ENCODE peak calls at places on chromosomes 11 and 22, in six cellular contexts. F is suprapubic skin, O is stomach, M is A549, A is transverse colon, H is Peyer's patch. Z is an unnamed sample.

GRCh38 chr22:45688606-45689080 is 17.0 kb downstream of the ATXN10 start:
- DNase-seq in M (peak; percentile 37), F (no peak), O (no peak), H (no peak), A (no peak), Z (no peak)

GRCh38 chr11:8649361-8649760 is 33.1 kb downstream of the TRIM66 start:
- DNase-seq in M (no peak), H (no peak), F (no peak), A (no peak), O (no peak), Z (no peak)

GRCh38 chr11:113286509-113287497 is 27.6 kb upstream of the TTC12 start:
- DNase-seq in F (no peak), A (no peak), M (no peak), H (no peak), O (no peak), Z (no peak)

GRCh38 chr11:33658195-33658900 is 42.3 kb downstream of the C11orf91 start:
- DNase-seq in H (no peak), M (no peak), O (no peak), F (no peak), A (no peak), Z (no peak)

GRCh38 chr22:43867839-43868652 is 5.7 kb upstream of the SULT4A1 start:
- DNase-seq in M (peak; percentile 26), A (peak; percentile 34), F (peak; percentile 58), O (peak; percentile 50), H (no peak), Z (peak; percentile 84)

GRCh38 chr22:41775976-41776375 is 24.5 kb upstream of the CCDC134 start:
- DNase-seq in A (no peak), M (no peak), H (no peak), O (no peak), F (no peak), Z (no peak)

GRCh38 chr11:76839326-76839725 is 21.4 kb upstream of the ACER3 start:
- DNase-seq in O (no peak), A (peak; percentile 57), F (no peak), H (no peak), M (no peak), Z (no peak)

GRCh38 chr11:43982421-43982820 is 40.0 kb downstream of the C11orf96 start:
- DNase-seq in M (no peak), O (no peak), A (no peak), F (no peak), H (no peak), Z (no peak)

GRCh38 chr11:16297332-16297731 is 59.0 kb downstream of the SOX6 start:
- DNase-seq in H (no peak), O (no peak), A (no peak), M (no peak), F (no peak), Z (no peak)

GRCh38 chr11:61293869-61294716 is 1.0 kb downstream of the VWCE start:
- DNase-seq in H (no peak), A (peak; percentile 21), M (peak; percentile 67), F (peak; percentile 77), O (peak; percentile 37), Z (peak; percentile 90)

GRCh38 chr11:69382131-69383128 is 88.5 kb downstream of the MYEOV start:
- DNase-seq in F (peak; percentile 66), O (peak; percentile 27), H (peak; percentile 38), A (peak; percentile 32), M (no peak), Z (peak; percentile 86)

GRCh38 chr22:40220316-40221054 is 42.8 kb downstream of the TNRC6B start:
- DNase-seq in H (no peak), F (no peak), A (no peak), O (no peak), M (no peak), Z (no peak)

GRCh38 chr22:50162391-50162956 is 8.1 kb upstream of the PANX2 start:
- DNase-seq in F (no peak), H (no peak), A (no peak), M (no peak), O (no peak), Z (no peak)

GRCh38 chr11:81959341-81959740 is 774.3 kb downstream of the FAM181B start:
- DNase-seq in H (no peak), A (no peak), O (no peak), F (no peak), M (no peak), Z (no peak)

GRCh38 chr22:25564979-25565677 is 653 bp downstream of the GRK3 start:
- DNase-seq in H (peak; percentile 51), A (peak; percentile 17), M (peak; percentile 3), O (no peak), F (peak; percentile 69), Z (peak; percentile 17)

GRCh38 chr11:130652671-130653335 is 204.4 kb downstream of the ADAMTS15 start:
- DNase-seq in H (no peak), F (peak; percentile 89), A (peak; percentile 46), M (no peak), O (peak; percentile 39), Z (peak; percentile 79)

GRCh38 chr22:46260038-46260437 is 3.1 kb downstream of the PKDREJ start:
- DNase-seq in F (no peak), O (no peak), H (no peak), M (no peak), A (no peak), Z (no peak)

GRCh38 chr22:35131423-35132050 is 65.6 kb downstream of the ISX start:
- DNase-seq in F (no peak), H (no peak), O (no peak), A (no peak), M (no peak), Z (no peak)

GRCh38 chr11:65498042-65498726 is 661 bp upstream of the MALAT1 start:
- DNase-seq in M (no peak), F (peak; percentile 74), H (no peak), O (peak; percentile 63), A (peak; percentile 64), Z (no peak)

GRCh38 chr11:36432747-36433146 is 77.3 kb downstream of the TRAF6 start:
- DNase-seq in M (no peak), A (no peak), O (no peak), F (no peak), H (no peak), Z (no peak)

GRCh38 chr11:98099371-98099770 is 921.4 kb upstream of the CNTN5 start:
- DNase-seq in F (no peak), M (no peak), H (no peak), O (no peak), A (no peak), Z (no peak)

GRCh38 chr22:21443735-21444421 is 23.3 kb upstream of the TMEM191C start:
- DNase-seq in A (no peak), H (no peak), M (no peak), F (peak; percentile 49), O (peak; percentile 80), Z (peak; percentile 66)

GRCh38 chr11:108863528-108863927 is 198.7 kb downstream of the DDX10 start:
- DNase-seq in H (no peak), M (no peak), F (no peak), O (no peak), A (peak; percentile 12), Z (no peak)

GRCh38 chr11:47847892-47848635 is at the start of gene NUP160:
- DNase-seq in A (peak; percentile 91), M (peak; percentile 79), H (peak; percentile 88), O (peak; percentile 90), F (peak; percentile 90), Z (peak; percentile 97)

GRCh38 chr22:25362215-25362882 is 142.9 kb downstream of the CRYBB2 start:
- DNase-seq in M (peak; percentile 38), A (peak; percentile 73), H (peak; percentile 69), O (peak; percentile 71), F (peak; percentile 75), Z (peak; percentile 29)

GRCh38 chr11:60281482-60281881 is 1.0 kb downstream of the MS4A4A start:
- DNase-seq in F (no peak), M (no peak), H (no peak), A (no peak), O (no peak), Z (no peak)

GRCh38 chr11:64327993-64328392 is 10.1 kb downstream of the PRDX5 start:
- DNase-seq in A (peak; percentile 66), M (no peak), F (no peak), H (no peak), O (no peak), Z (no peak)
- TF ChIP-seq POLR2A in A (no peak), M (no peak), F (no peak), H (no peak), O (no peak), Z (no peak)

GRCh38 chr22:20112623-20113511 is 3.0 kb upstream of the RANBP1 start:
- DNase-seq in A (no peak), F (no peak), M (no peak), O (no peak), H (no peak), Z (no peak)
- TF ChIP-seq POLR2A in A (no peak), F (no peak), M (no peak), O (no peak), H (no peak), Z (no peak)

GRCh38 chr11:837189-837989 is 4.6 kb downstream of the CD151 start:
- DNase-seq in F (no peak), M (no peak), O (no peak), H (no peak), A (no peak), Z (no peak)

GRCh38 chr11:839280-839623 is 3.1 kb downstream of the POLR2L start:
- DNase-seq in O (no peak), M (no peak), H (no peak), A (no peak), F (no peak), Z (no peak)

GRCh38 chr11:836700-837099 is 3.9 kb downstream of the CD151 start:
- DNase-seq in H (no peak), F (no peak), A (no peak), M (no peak), O (no peak), Z (no peak)

GRCh38 chr11:838441-839279 is 3.7 kb downstream of the POLR2L start:
- DNase-seq in H (no peak), M (peak; percentile 56), F (no peak), O (no peak), A (peak; percentile 40), Z (no peak)

DNA sequence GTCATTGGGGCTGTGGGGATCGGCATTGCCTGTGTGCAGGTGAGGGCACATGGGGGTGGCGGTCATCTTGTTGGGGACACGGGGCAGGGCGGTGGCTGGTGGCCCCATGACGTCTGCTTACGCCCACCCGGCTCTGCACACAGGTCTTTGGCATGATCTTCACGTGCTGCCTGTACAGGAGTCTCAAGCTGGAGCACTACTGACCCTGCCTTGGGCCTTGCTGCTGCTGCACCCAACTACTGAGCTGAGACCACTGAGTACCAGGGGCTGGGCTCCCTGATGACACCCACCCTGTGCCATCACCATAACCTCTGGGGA is 4.4 kb downstream of the POLR2L start:
- DNase-seq in H (no peak), A (no peak), F (no peak), M (no peak), O (no peak), Z (no peak)
- TF ChIP-seq POLR2A in H (no peak), A (no peak), F (no peak), M (no peak), O (no peak), Z (no peak)

GRCh38 chr11:118620529-118621070 is 13.2 kb downstream of the PHLDB1 start:
- DNase-seq in A (no peak), H (no peak), O (no peak), M (no peak), F (no peak), Z (no peak)

GRCh38 chr11:118621071-118621815 is 13.8 kb downstream of the PHLDB1 start:
- DNase-seq in O (peak; percentile 85), H (peak; percentile 38), F (peak; percentile 92), M (no peak), A (peak; percentile 82), Z (peak; percentile 97)

GRCh38 chr11:118618991-118619375 is 11.6 kb downstream of the PHLDB1 start:
- DNase-seq in H (no peak), A (no peak), F (peak; percentile 85), M (no peak), O (no peak), Z (peak; percentile 93)

GRCh38 chr11:118618115-118618990 is 10.9 kb downstream of the PHLDB1 start:
- DNase-seq in O (peak; percentile 44), F (peak; percentile 84), M (no peak), A (no peak), H (peak; percentile 24), Z (peak; percentile 92)

GRCh38 chr11:118619444-118620205 is 12.2 kb downstream of the PHLDB1 start:
- DNase-seq in F (no peak), H (no peak), O (no peak), A (no peak), M (no peak), Z (no peak)
- TF ChIP-seq POLR2A in F (no peak), H (no peak), O (no peak), A (no peak), M (no peak), Z (no peak)

Z was measured in lower leg skin.